ENCODE peak calls at places on chromosomes 3 and 15, in four cellular contexts. Z is brain microvascular endothelial cell, S is uterus, N is stomach. K is an unnamed sample.

GRCh38 chr15:69459063-69459462 is 6.4 kb downstream of the RPLP1 start:
- DNase-seq in Z (no peak), S (no peak), N (peak), K (no peak)

GRCh38 chr3:196194542-196194915 is 16.7 kb downstream of the ZDHHC19 start:
- DNase-seq in Z (no peak), S (no peak), N (no peak), K (no peak)

GRCh38 chr3:147458995-147459704 is 50.0 kb downstream of the ZIC1 start:
- DNase-seq in Z (no peak), S (no peak), N (no peak), K (no peak)

GRCh38 chr3:64501298-64501906 is 186.4 kb downstream of the ADAMTS9 start:
- DNase-seq in Z (peak), S (no peak), N (no peak), K (peak)

GRCh38 chr3:39707314-39707909 is 102.0 kb upstream of the MYRIP start:
- DNase-seq in Z (peak), S (no peak), N (no peak), K (peak)

GRCh38 chr15:91407237-91407889 is 307.3 kb downstream of the SV2B start:
- DNase-seq in Z (no peak), S (no peak), N (no peak), K (no peak)

GRCh38 chr3:150787741-150788370 is 24.9 kb upstream of the SIAH2 start:
- DNase-seq in Z (peak), S (peak), N (peak), K (no peak)

GRCh38 chr15:66288093-66288492 is 5.3 kb upstream of the DIS3L start:
- DNase-seq in Z (no peak), S (no peak), N (no peak), K (no peak)

GRCh38 chr15:28888302-28888894 is 2.6 kb downstream of the APBA2 start:
- DNase-seq in Z (no peak), S (no peak), N (no peak), K (no peak)

GRCh38 chr3:186940965-186941364 is 10.6 kb downstream of the ST6GAL1 start:
- DNase-seq in Z (peak), S (peak), N (no peak), K (no peak)

GRCh38 chr3:114563720-114564119 is 269.9 kb downstream of the TIGIT start:
- DNase-seq in Z (no peak), S (no peak), N (no peak), K (no peak)

GRCh38 chr15:55527150-55527549 is 19.1 kb upstream of the DNAAF4 start:
- DNase-seq in Z (no peak), S (no peak), N (no peak), K (no peak)

GRCh38 chr15:55530861-55531313 is 22.9 kb upstream of the DNAAF4 start:
- DNase-seq in Z (peak), S (no peak), N (no peak), K (no peak)

GRCh38 chr15:55522741-55523450 is 14.9 kb upstream of the DNAAF4 start:
- DNase-seq in Z (no peak), S (no peak), N (no peak), K (no peak)

GRCh38 chr15:55526559-55527036 is 18.6 kb upstream of the DNAAF4 start:
- DNase-seq in Z (peak), S (no peak), N (no peak), K (no peak)
- TF ChIP-seq CTCF in Z (peak), S (peak), N (peak), K (peak)

DNA sequence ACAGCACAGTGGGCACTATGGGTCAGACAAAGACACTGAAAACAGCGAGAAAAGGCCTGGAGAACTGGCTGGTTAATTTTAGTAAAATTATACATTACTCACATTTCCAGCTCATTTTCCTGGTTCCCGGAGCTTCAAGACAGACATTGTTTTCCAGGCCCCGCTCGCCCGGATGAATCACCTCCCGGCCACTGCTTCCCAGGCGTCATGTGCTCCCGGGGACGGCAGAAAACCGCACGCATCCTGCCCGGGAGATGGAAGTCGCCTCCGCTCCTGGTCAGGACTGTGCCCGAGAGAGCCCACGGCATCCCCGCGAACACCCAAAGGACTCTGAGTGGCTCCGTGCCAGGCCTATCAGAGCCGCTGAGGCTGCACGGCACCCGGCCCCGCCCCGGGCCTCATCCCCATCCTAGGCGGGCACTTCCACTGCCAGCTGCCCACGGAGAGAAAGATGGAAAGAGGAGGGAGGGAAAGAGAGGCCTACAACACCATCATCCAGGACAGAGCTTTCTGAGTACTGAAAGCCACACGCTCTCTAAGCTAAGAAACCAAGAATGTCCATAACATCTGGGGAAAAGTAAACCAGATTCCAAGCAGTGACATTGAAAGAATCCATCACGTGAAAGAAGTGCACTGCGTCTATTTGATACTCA is 75.1 kb downstream of the VGLL4 start:
- DNase-seq in Z (peak), S (peak), N (no peak), K (no peak)
- H3K4me3 ChIP-seq in Z (peak), S (peak), N (peak), K (peak)

DNA sequence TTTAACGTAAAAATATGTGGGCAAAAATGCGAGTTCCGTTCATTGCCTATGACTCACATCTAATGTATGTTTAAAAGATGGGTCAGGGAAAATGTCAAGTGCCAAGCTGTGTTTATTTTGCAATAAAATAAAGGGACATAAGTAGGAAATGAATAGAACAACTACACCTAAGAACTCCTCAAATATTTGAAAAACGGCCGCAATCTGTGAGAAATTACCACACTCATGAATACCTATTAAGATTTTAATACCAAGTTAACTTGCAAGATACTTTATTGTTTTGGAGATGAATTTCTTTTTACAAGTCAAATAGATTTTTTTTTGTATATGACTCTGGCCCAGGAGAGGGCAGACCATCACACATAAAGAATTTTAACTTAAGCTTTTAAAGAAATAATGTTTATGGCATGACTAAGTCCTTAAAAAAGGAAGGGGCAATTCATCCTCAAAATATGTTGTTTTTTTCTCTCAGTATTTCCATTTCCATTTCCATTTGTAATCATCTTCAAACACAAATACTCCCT is 152.7 kb downstream of the SUCNR1 start:
- DNase-seq in Z (peak), S (no peak), N (no peak), K (peak)
- TF ChIP-seq CTCF in Z (peak), S (peak), N (no peak), K (peak)

GRCh38 chr15:34795267-34796081 is at the start of gene ACTC1:
- DNase-seq in Z (peak), S (peak), N (peak), K (no peak)
- H3K4me3 ChIP-seq in Z (peak), S (peak), N (peak), K (peak)

GRCh38 chr3:183823963-183824362 is 1.4 kb downstream of the MAP6D1 start:
- DNase-seq in Z (no peak), S (no peak), N (no peak), K (no peak)
- TF ChIP-seq CTCF in Z (no peak), S (no peak), N (no peak), K (no peak)

GRCh38 chr3:188583476-188584161 is 429.7 kb downstream of the LPP start:
- DNase-seq in Z (no peak), S (no peak), N (no peak), K (no peak)
- H3K4me3 ChIP-seq in Z (no peak), S (no peak), N (no peak), K (no peak)

DNA sequence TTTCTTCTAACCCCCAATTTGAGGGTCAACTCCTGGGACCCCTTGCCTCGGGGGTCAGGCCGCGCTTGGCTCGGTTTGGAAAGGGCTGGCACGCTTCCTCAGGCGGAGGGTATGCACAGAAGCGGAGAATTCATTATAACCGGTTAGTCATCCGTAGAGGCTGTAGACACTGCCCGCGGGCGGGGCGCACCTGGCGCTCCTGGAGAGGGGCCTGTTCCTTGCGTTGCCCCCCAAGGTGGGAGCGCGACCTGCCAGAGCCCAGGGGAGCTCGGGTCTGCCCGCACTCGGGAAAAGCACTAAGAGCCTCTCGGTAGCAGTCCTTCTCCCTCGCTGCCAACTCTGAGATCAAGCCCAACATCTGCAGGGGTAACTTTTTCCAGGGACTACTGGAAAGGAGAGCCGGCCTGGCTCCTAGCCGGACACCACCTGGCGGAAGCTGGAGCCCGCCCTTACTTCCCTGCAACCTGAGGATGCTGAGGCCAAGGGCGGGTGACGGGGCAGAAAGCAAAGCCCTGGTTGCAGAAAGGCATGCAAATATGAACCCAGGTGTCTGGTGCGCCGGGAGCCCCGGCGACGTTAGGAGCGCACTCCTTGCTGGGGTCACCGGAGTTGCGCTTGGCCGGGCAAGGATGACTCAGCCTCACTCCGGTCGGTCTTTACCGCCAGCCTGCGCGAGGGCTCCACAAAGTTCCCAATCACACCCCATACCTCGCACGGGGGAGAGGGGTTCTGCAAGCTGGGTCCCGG is 1.5 kb upstream of the CACNA2D3 start:
- DNase-seq in Z (no peak), S (no peak), N (peak), K (no peak)
- TF ChIP-seq CTCF in Z (no peak), S (no peak), N (no peak), K (no peak)

GRCh38 chr3:72258366-72258765 is 473.4 kb upstream of the PROK2 start:
- DNase-seq in Z (no peak), S (no peak), N (no peak), K (no peak)
- H3K4me3 ChIP-seq in Z (no peak), S (no peak), N (no peak), K (no peak)

GRCh38 chr15:80777836-80778620 is 1.1 kb upstream of the CEMIP start:
- DNase-seq in Z (no peak), S (no peak), N (no peak), K (no peak)

GRCh38 chr15:80780416-80781221 is 1.4 kb downstream of the CEMIP start:
- DNase-seq in Z (peak), S (no peak), N (peak), K (no peak)

GRCh38 chr15:80779658-80780415 is 667 bp downstream of the CEMIP start:
- DNase-seq in Z (no peak), S (no peak), N (no peak), K (no peak)

GRCh38 chr15:80778621-80778963 is 578 bp upstream of the CEMIP start:
- DNase-seq in Z (no peak), S (no peak), N (no peak), K (no peak)

GRCh38 chr15:80778964-80779657 is at the start of gene CEMIP:
- DNase-seq in Z (peak), S (peak), N (peak), K (peak)
- TF ChIP-seq CTCF in Z (peak), S (peak), N (peak), K (peak)